ENCODE peak calls at places on chromosomes 4 and X, in six cellular contexts. D is LoVo; N is GM13977; M is iris pigment epithelial cell; G is stimulated activated CD8-positive, alpha-beta memory T cell treated with anti-CD3 and anti-CD28 coated beads, Interleukin-12 subunit alpha, Interleukin-12 subunit beta, amount 100 ng/mL, for 4 hours; P is PC-3. K is an unnamed sample.
A peak's percentile ranks its signal among the peaks of the same experiment; 100 is the strongest.

GRCh38 chr4:47913328-47913727 is 1.1 kb downstream of the NFXL1 start:
- DNase-seq in D (no peak), N (no peak), M (peak; percentile 45), G (no peak), P (peak; percentile 59), K (no peak)

GRCh38 chr4:52091811-52092210 is 40.7 kb downstream of the SPATA18 start:
- DNase-seq in D (no peak), N (no peak), M (peak; percentile 55), G (no peak), P (peak; percentile 90), K (no peak)

GRCh38 chr4:100557306-100557705 is 39.5 kb upstream of the EMCN start:
- DNase-seq in D (no peak), N (no peak), M (no peak), G (no peak), P (no peak), K (no peak)

GRCh38 chr4:27917381-27917780 is 1056.7 kb downstream of the STIM2 start:
- DNase-seq in D (no peak), N (no peak), M (no peak), G (no peak), P (no peak), K (no peak)

GRCh38 chr4:186808635-186809018 is 85.0 kb upstream of the FAT1 start:
- DNase-seq in D (peak; percentile 49), N (no peak), M (peak; percentile 94), G (no peak), P (peak; percentile 19), K (no peak)

GRCh38 chr4:76765473-76766183 is 132.3 kb downstream of the SOWAHB start:
- DNase-seq in D (no peak), N (no peak), M (no peak), G (no peak), P (no peak), K (no peak)

GRCh38 chr4:17120761-17121160 is 222.3 kb upstream of the LDB2 start:
- DNase-seq in D (no peak), N (no peak), M (no peak), G (no peak), P (no peak), K (no peak)

GRCh38 chr4:3307486-3307885 is 14.7 kb downstream of the RGS12 start:
- DNase-seq in D (no peak), N (no peak), M (no peak), G (no peak), P (no peak), K (no peak)

GRCh38 chrX:131577999-131578734 is 34.3 kb downstream of the OR13H1 start:
- DNase-seq in D (no peak), N (no peak), M (no peak), G (no peak), P (no peak), K (no peak)

GRCh38 chr4:37889849-37890500 is 909 bp upstream of the TBC1D1 start:
- DNase-seq in D (no peak), N (no peak), M (no peak), G (no peak), P (no peak), K (no peak)

GRCh38 chr4:180542445-180543100 is 1700.6 kb upstream of the TENM3 start:
- DNase-seq in D (peak; percentile 2), N (no peak), M (peak; percentile 60), G (no peak), P (peak; percentile 67), K (no peak)

GRCh38 chrX:54891573-54891972 is 29.1 kb upstream of the TRO start:
- DNase-seq in D (peak; percentile 1), N (peak; percentile 25), M (peak; percentile 44), G (no peak), P (peak; percentile 62), K (peak; percentile 30)

GRCh38 chrX:39821011-39821708 is 276.6 kb downstream of the BCOR start:
- DNase-seq in D (peak; percentile 4), N (peak; percentile 65), M (peak; percentile 25), G (peak; percentile 32), P (no peak), K (no peak)

GRCh38 chrX:40805404-40805803 is 70.1 kb upstream of the MED14 start:
- DNase-seq in D (no peak), N (no peak), M (no peak), G (no peak), P (no peak), K (peak; percentile 17)

GRCh38 chr4:40564004-40564403 is 65.7 kb downstream of the RBM47 start:
- DNase-seq in D (peak; percentile 27), N (no peak), M (no peak), G (no peak), P (peak; percentile 58), K (no peak)

GRCh38 chr4:87500107-87500462 is 29.1 kb downstream of the SPARCL1 start:
- DNase-seq in D (no peak), N (peak; percentile 14), M (no peak), G (no peak), P (no peak), K (no peak)

GRCh38 chr4:113979157-113979972 is at the start of gene ARSJ:
- DNase-seq in D (peak; percentile 63), N (peak; percentile 38), M (peak; percentile 77), G (no peak), P (peak; percentile 64), K (no peak)

GRCh38 chr4:89301902-89302301 is 5.7 kb downstream of the GPRIN3 start:
- DNase-seq in D (no peak), N (no peak), M (no peak), G (no peak), P (no peak), K (no peak)

GRCh38 chr4:106273831-106274230 is 42.2 kb downstream of the TBCK start:
- DNase-seq in D (no peak), N (no peak), M (peak; percentile 23), G (no peak), P (no peak), K (no peak)

GRCh38 chr4:72449705-72450104 is 119.3 kb downstream of the ADAMTS3 start:
- DNase-seq in D (no peak), N (no peak), M (no peak), G (no peak), P (no peak), K (no peak)

GRCh38 chr4:3479358-3480101 is 16.4 kb downstream of the DOK7 start:
- DNase-seq in D (no peak), N (no peak), M (no peak), G (no peak), P (no peak), K (no peak)

GRCh38 chr4:72568959-72569718 is at the start of gene ADAMTS3:
- DNase-seq in D (no peak), N (peak; percentile 47), M (peak; percentile 72), G (no peak), P (peak; percentile 76), K (peak; percentile 51)

GRCh38 chrX:55187281-55187680 is 32.9 kb upstream of the PAGE5 start:
- DNase-seq in D (no peak), N (no peak), M (no peak), G (no peak), P (peak; percentile 26), K (no peak)

GRCh38 chr4:92988301-92988700 is 684.5 kb downstream of the GRID2 start:
- DNase-seq in D (no peak), N (no peak), M (peak; percentile 15), G (no peak), P (no peak), K (no peak)

GRCh38 chrX:2402361-2402690 is 98.5 kb downstream of the DHRSX start:
- DNase-seq in D (no peak), N (no peak), M (no peak), G (no peak), P (no peak), K (no peak)

GRCh38 chr4:81360722-81361121 is 111.0 kb downstream of the RASGEF1B start:
- DNase-seq in D (no peak), N (no peak), M (no peak), G (no peak), P (peak; percentile 10), K (no peak)

GRCh38 chrX:8025705-8026104 is 98.5 kb upstream of the PNPLA4 start:
- DNase-seq in D (no peak), N (no peak), M (no peak), G (no peak), P (no peak), K (no peak)

GRCh38 chr4:107740950-107741701 is 21.1 kb upstream of the PAPSS1 start:
- DNase-seq in D (no peak), N (no peak), M (peak; percentile 75), G (no peak), P (peak; percentile 21), K (no peak)

GRCh38 chrX:104307341-104307740 is 52.6 kb upstream of the ESX1 start:
- DNase-seq in D (no peak), N (no peak), M (peak; percentile 36), G (no peak), P (peak; percentile 27), K (no peak)

GRCh38 chrX:39854772-39855747 is 242.7 kb downstream of the BCOR start:
- DNase-seq in D (no peak), N (peak; percentile 60), M (no peak), G (peak; percentile 55), P (no peak), K (no peak)

GRCh38 chr4:80155286-80155982 is 41.9 kb upstream of the PRDM8 start:
- DNase-seq in D (no peak), N (no peak), M (no peak), G (no peak), P (peak; percentile 9), K (no peak)

GRCh38 chrX:42886519-42886918 is 108.6 kb upstream of the PPP1R2C start:
- DNase-seq in D (no peak), N (no peak), M (no peak), G (no peak), P (no peak), K (no peak)

GRCh38 chr4:147589586-147589985 is 27.6 kb upstream of the TMEM184C start:
- DNase-seq in D (no peak), N (no peak), M (peak; percentile 21), G (no peak), P (no peak), K (no peak)

GRCh38 chrX:40108959-40109287 is 11.2 kb upstream of the BCOR start:
- DNase-seq in D (peak; percentile 66), N (peak; percentile 73), M (peak; percentile 82), G (no peak), P (peak; percentile 79), K (no peak)

GRCh38 chr4:1610791-1611500 is 73.2 kb downstream of the FAM53A start:
- DNase-seq in D (no peak), N (no peak), M (no peak), G (no peak), P (no peak), K (no peak)

GRCh38 chrX:106378616-106379015 is 210.5 kb downstream of the PWWP3B start:
- DNase-seq in D (no peak), N (no peak), M (no peak), G (no peak), P (no peak), K (no peak)

GRCh38 chr4:5893013-5893580 is at the start of gene CRMP1:
- DNase-seq in D (no peak), N (no peak), M (peak; percentile 10), G (no peak), P (no peak), K (no peak)

GRCh38 chrX:9489234-9489633 is 24.4 kb downstream of the TBL1X start:
- DNase-seq in D (no peak), N (no peak), M (no peak), G (no peak), P (no peak), K (no peak)

GRCh38 chr4:184807797-184808718 is 17.7 kb downstream of the ACSL1 start:
- DNase-seq in D (no peak), N (no peak), M (peak; percentile 85), G (no peak), P (peak; percentile 87), K (no peak)